ENCODE peak calls at places on chromosomes 11 and 22, in eight cellular contexts. I is spleen, U is neuronal stem cell, S is tibial nerve, Q is IMR-90, F is GM23248, C is AG10803, H is fibroblast of the aortic adventitia. A is an unnamed sample.
A peak's percentile ranks its signal among the peaks of the same experiment; 100 is the strongest.

GRCh38 chr11:45180158-45180887 is 33.9 kb downstream of the PRDM11 start:
- DNase-seq in I (peak; percentile 85), U (peak; percentile 49), S (no peak), Q (no peak), F (peak; percentile 57), C (no peak), H (no peak), A (no peak)

GRCh38 chr22:41868556-41868955 is 35.7 kb downstream of the SREBF2 start:
- DNase-seq in I (no peak), U (no peak), S (no peak), Q (no peak), F (no peak), C (no peak), H (no peak), A (no peak)

GRCh38 chr11:17300372-17300771 is 23.8 kb downstream of the NUCB2 start:
- DNase-seq in I (no peak), U (no peak), S (no peak), Q (no peak), F (no peak), C (no peak), H (no peak), A (no peak)

GRCh38 chr22:50182176-50183081 is 3.3 kb upstream of the TRABD start:
- DNase-seq in I (peak; percentile 80), U (no peak), S (no peak), Q (no peak), F (no peak), C (no peak), H (no peak), A (no peak)

GRCh38 chr11:68525930-68526329 is 65.4 kb downstream of the PPP6R3 start:
- DNase-seq in I (no peak), U (no peak), S (no peak), Q (peak; percentile 47), F (no peak), C (peak; percentile 38), H (peak; percentile 64), A (no peak)

GRCh38 chr11:43021466-43021865 is 290.3 kb upstream of the API5 start:
- DNase-seq in I (no peak), U (no peak), S (no peak), Q (no peak), F (no peak), C (no peak), H (no peak), A (no peak)

GRCh38 chr22:44086759-44087158 is 62.7 kb downstream of the PARVB start:
- DNase-seq in I (no peak), U (no peak), S (no peak), Q (no peak), F (peak; percentile 35), C (no peak), H (no peak), A (no peak)

GRCh38 chr11:118998822-118999221 is 884 bp downstream of the CENATAC start:
- DNase-seq in I (no peak), U (no peak), S (no peak), Q (peak; percentile 72), F (peak; percentile 80), C (peak; percentile 63), H (peak; percentile 78), A (peak; percentile 56)

GRCh38 chr11:46271407-46271806 is 6.1 kb upstream of the CREB3L1 start:
- DNase-seq in I (no peak), U (no peak), S (no peak), Q (no peak), F (no peak), C (no peak), H (no peak), A (no peak)

GRCh38 chr11:44589301-44589700 is 23.8 kb downstream of the CD82 start:
- DNase-seq in I (no peak), U (no peak), S (no peak), Q (peak; percentile 97), F (peak; percentile 90), C (peak; percentile 80), H (no peak), A (peak; percentile 95)

GRCh38 chr11:120068114-120068573 is 69.8 kb downstream of the TRIM29 start:
- DNase-seq in I (no peak), U (no peak), S (no peak), Q (peak; percentile 47), F (peak; percentile 60), C (peak; percentile 12), H (no peak), A (peak; percentile 40)

GRCh38 chr11:94563848-94564442 is 3.2 kb upstream of the PIWIL4 start:
- DNase-seq in I (no peak), U (no peak), S (no peak), Q (no peak), F (no peak), C (no peak), H (no peak), A (no peak)

GRCh38 chr22:39518996-39519680 is 1.2 kb upstream of the ATF4 start:
- DNase-seq in I (no peak), U (no peak), S (no peak), Q (peak; percentile 48), F (no peak), C (no peak), H (peak; percentile 53), A (peak; percentile 65)

GRCh38 chr11:82521427-82521826 is 212.2 kb downstream of the FAM181B start:
- DNase-seq in I (no peak), U (no peak), S (no peak), Q (no peak), F (no peak), C (no peak), H (no peak), A (no peak)

GRCh38 chr22:44366372-44367310 is 53.9 kb upstream of the SHISAL1 start:
- DNase-seq in I (peak; percentile 73), U (no peak), S (no peak), Q (peak; percentile 20), F (no peak), C (no peak), H (no peak), A (peak; percentile 64)

GRCh38 chr11:73185680-73186293 is 32.3 kb upstream of the P2RY2 start:
- DNase-seq in I (no peak), U (no peak), S (no peak), Q (peak; percentile 69), F (peak; percentile 97), C (peak; percentile 87), H (peak; percentile 79), A (no peak)

GRCh38 chr11:2927851-2928604 is 1.2 kb downstream of the PHLDA2 start:
- DNase-seq in I (peak; percentile 67), U (no peak), S (no peak), Q (peak; percentile 28), F (peak; percentile 78), C (peak; percentile 23), H (peak; percentile 37), A (peak; percentile 48)

GRCh38 chr22:46366801-46367706 is 31.5 kb downstream of the TRMU start:
- DNase-seq in I (peak; percentile 80), U (no peak), S (no peak), Q (no peak), F (no peak), C (no peak), H (no peak), A (no peak)
- H3K4me3 ChIP-seq in I (no peak overlapping the region), U (no peak overlapping the region), S (no peak overlapping the region), Q (no peak overlapping the region), F (no peak overlapping the region), C (no peak overlapping the region), H (no peak overlapping the region), A (no peak overlapping the region)

DNA sequence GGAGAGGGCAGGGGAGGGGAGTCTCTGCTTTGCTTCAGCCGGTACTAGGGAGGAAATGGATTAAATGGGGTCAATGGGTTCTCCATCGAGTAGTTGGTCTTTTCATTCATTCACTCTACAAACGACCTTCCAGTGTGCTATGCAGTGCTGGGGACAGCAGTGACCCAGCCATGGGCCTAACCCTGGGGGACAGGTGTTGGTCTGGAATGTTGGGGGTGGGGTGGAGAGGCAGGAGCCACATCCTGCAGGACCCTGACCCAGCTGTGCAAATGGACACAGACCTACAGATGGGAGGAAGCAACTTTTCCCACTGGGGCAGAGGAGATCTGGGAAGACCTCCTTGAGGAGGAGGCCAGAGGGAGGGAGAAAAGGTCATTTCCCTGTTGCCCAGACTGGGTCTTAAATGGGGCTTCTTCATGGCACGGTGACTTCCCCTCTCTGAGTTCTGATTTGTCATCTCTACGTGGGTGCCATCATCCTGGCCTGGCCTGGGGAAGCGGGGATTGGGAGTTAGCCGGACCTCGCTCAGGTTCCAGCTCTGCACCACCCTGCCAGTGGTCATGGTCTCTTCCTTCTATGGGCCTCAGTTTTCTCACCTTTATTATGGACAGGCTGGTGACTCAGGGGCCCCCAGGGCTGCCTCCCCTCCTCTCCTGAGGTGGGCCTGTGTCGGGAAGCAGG is 2.0 kb downstream of the CYTH4 start:
- DNase-seq in I (peak; percentile 80), U (no peak), S (no peak), Q (no peak), F (no peak), C (no peak), H (no peak), A (no peak)
- H3K4me3 ChIP-seq in I (peak overlapping the region; percentile 60), U (no peak overlapping the region), S (no peak overlapping the region), Q (no peak overlapping the region), F (no peak overlapping the region), C (no peak overlapping the region), H (no peak overlapping the region), A (no peak overlapping the region)

DNA sequence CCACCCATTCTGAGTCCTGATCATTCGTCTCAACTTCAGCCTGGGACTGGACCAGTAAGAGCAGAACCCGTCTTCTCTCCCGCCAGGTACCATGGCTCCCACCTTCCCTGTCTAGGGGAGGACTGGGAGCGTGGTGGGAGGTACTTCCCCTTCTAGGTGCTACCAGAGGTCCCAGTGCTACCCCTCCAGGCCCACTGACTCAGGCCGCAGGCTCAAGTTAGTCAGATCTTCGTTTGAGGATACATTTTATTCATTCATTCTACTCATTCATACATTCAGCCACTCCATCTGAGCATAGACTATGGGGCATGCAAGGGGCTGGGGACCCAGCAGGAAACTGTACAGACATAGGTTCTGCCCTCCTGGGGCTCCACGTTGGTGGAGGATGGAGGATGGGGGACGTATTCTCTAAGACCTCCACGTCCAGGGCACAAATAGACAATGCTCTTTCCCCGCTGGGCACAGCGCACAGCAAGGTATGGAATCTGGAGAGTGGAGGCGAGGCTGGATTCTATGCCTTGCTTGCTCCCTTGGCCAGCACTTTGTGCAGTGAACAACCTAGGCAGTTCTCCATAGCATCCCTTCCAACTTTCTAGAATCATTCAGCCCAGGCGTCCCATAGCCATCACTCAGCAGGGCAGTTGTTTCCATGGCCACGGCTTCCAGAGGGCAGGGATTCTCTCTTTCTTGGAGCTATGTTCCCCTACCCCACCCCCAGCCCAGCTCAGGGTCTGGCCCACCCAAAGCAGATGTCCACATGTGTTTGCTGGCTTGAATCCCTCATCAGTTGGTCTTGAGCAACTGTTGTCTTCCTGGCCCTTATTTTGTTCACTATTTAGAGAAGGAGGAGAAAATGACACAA is 1.1 kb upstream of the RAB3IL1 start:
- DNase-seq in I (no peak), U (no peak), S (no peak), Q (no peak), F (no peak), C (peak; percentile 66), H (peak; percentile 58), A (no peak)
- H3K4me3 ChIP-seq in I (no peak overlapping the region), U (no peak overlapping the region), S (no peak overlapping the region), Q (no peak overlapping the region), F (peak overlapping the region; percentile 82), C (peak overlapping the region; percentile 59), H (peak overlapping the region; percentile 76), A (no peak overlapping the region)

DNA sequence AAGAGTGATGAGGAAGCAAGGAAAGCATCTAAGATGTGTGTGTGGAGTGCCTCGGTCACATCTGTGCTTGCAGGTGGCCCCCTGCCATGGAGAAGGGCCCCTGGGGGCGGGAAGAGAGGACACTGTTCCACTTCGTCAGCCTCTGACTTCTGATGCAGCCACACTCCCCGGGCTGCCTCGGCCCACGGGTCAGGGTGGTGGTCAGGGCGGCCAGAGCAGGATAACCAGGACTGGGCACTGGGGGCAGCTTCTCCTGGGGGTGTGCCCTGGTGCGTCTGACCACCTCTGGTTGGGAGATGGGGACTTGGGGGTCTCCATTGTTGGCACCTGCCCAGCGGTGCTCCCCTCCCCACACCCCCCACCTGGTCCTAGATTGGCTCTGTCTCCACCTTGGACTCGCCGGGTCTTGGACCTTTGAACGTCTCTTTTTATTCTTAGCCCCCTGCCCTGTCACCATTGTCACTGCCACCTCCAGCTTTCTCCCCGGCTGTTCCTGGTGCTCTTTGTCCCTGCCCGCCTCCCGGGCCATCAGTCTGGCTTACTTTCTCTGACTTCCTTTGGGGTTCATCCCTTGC is 114.4 kb downstream of the KIAA1671 start:
- DNase-seq in I (no peak), U (no peak), S (no peak), Q (no peak), F (no peak), C (no peak), H (no peak), A (no peak)
- H3K4me3 ChIP-seq in I (no peak overlapping the region), U (no peak overlapping the region), S (no peak overlapping the region), Q (no peak overlapping the region), F (no peak overlapping the region), C (no peak overlapping the region), H (no peak overlapping the region), A (no peak overlapping the region)